ENCODE peak calls at places on chromosomes 12 and 14, in five cellular contexts. One of them, this sample, is unnamed.
A peak's percentile ranks its signal among the peaks of the same experiment; 100 is the strongest.

GRCh38 chr12:52081263-52081733 is 1.8 kb downstream of the SMIM41 start:
- DNase-seq in astrocyte of the spinal cord: no peak
- DNase-seq in endothelial cell: no peak
- DNase-seq in adrenal gland: no peak
- DNase-seq in GM12864: no peak
- DNase-seq in this sample: peak; percentile 69

GRCh38 chr14:103260629-103261124 is 73.4 kb upstream of the EIF5 start:
- DNase-seq in GM12864: no peak
- DNase-seq in adrenal gland: peak; percentile 38
- DNase-seq in astrocyte of the spinal cord: peak; percentile 14
- DNase-seq in endothelial cell: no peak
- DNase-seq in this sample: no peak

GRCh38 chr12:14452865-14453264 is 87.4 kb downstream of the ATF7IP start:
- DNase-seq in GM12864: no peak
- DNase-seq in endothelial cell: no peak
- DNase-seq in astrocyte of the spinal cord: no peak
- DNase-seq in adrenal gland: no peak
- DNase-seq in this sample: no peak

GRCh38 chr14:69712637-69713088 is 54.3 kb upstream of the SRSF5 start:
- DNase-seq in GM12864: no peak
- DNase-seq in astrocyte of the spinal cord: no peak
- DNase-seq in endothelial cell: no peak
- DNase-seq in adrenal gland: peak; percentile 44
- DNase-seq in this sample: no peak

GRCh38 chr14:67674480-67675218 is at the start of gene VTI1B:
- DNase-seq in GM12864: peak; percentile 25
- DNase-seq in adrenal gland: peak; percentile 70
- DNase-seq in astrocyte of the spinal cord: peak; percentile 80
- DNase-seq in endothelial cell: peak; percentile 82
- DNase-seq in this sample: peak; percentile 90

GRCh38 chr12:117571321-117571720 is 209.9 kb upstream of the NOS1 start:
- DNase-seq in endothelial cell: no peak
- DNase-seq in adrenal gland: no peak
- DNase-seq in astrocyte of the spinal cord: no peak
- DNase-seq in GM12864: no peak
- DNase-seq in this sample: no peak

GRCh38 chr12:57751432-57751787 is 700 bp downstream of the CDK4 start:
- DNase-seq in endothelial cell: no peak
- DNase-seq in adrenal gland: no peak
- DNase-seq in GM12864: no peak
- DNase-seq in astrocyte of the spinal cord: no peak
- DNase-seq in this sample: no peak

GRCh38 chr14:49761839-49762551 is 6.0 kb upstream of the KLHDC2 start:
- DNase-seq in endothelial cell: no peak
- DNase-seq in adrenal gland: no peak
- DNase-seq in astrocyte of the spinal cord: no peak
- DNase-seq in GM12864: no peak
- DNase-seq in this sample: no peak

GRCh38 chr12:54589964-54590363 is 1.5 kb upstream of the PPP1R1A start:
- DNase-seq in endothelial cell: no peak
- DNase-seq in GM12864: no peak
- DNase-seq in adrenal gland: no peak
- DNase-seq in astrocyte of the spinal cord: no peak
- DNase-seq in this sample: no peak

GRCh38 chr14:91244501-91244901 is at the start of gene GPR68:
- DNase-seq in adrenal gland: no peak
- DNase-seq in endothelial cell: no peak
- DNase-seq in astrocyte of the spinal cord: peak; percentile 74
- DNase-seq in GM12864: no peak
- DNase-seq in this sample: no peak

GRCh38 chr12:8773456-8773855 is 49.0 kb upstream of the A2ML1 start:
- DNase-seq in GM12864: no peak
- DNase-seq in endothelial cell: no peak
- DNase-seq in astrocyte of the spinal cord: no peak
- DNase-seq in adrenal gland: no peak
- DNase-seq in this sample: no peak

GRCh38 chr12:91127751-91128150 is 16.5 kb upstream of the LUM start:
- DNase-seq in adrenal gland: no peak
- DNase-seq in astrocyte of the spinal cord: peak; percentile 49
- DNase-seq in endothelial cell: no peak
- DNase-seq in GM12864: no peak
- DNase-seq in this sample: no peak

GRCh38 chr14:100078997-100079561 is 13.9 kb downstream of the EVL start:
- DNase-seq in endothelial cell: no peak
- DNase-seq in astrocyte of the spinal cord: peak; percentile 89
- DNase-seq in adrenal gland: no peak
- DNase-seq in GM12864: no peak
- DNase-seq in this sample: peak; percentile 39

GRCh38 chr14:61332658-61333029 is 11.3 kb downstream of the PRKCH start:
- DNase-seq in adrenal gland: no peak
- DNase-seq in GM12864: no peak
- DNase-seq in astrocyte of the spinal cord: no peak
- DNase-seq in endothelial cell: no peak
- DNase-seq in this sample: no peak

GRCh38 chr12:62978768-62979167 is 43.8 kb upstream of the PPM1H start:
- DNase-seq in astrocyte of the spinal cord: no peak
- DNase-seq in endothelial cell: no peak
- DNase-seq in adrenal gland: no peak
- DNase-seq in GM12864: no peak
- DNase-seq in this sample: no peak

GRCh38 chr14:94716976-94717375 is 52.9 kb downstream of the GSC start:
- DNase-seq in adrenal gland: no peak
- DNase-seq in endothelial cell: no peak
- DNase-seq in GM12864: no peak
- DNase-seq in astrocyte of the spinal cord: no peak
- DNase-seq in this sample: no peak

GRCh38 chr14:100827140-100827517 is 1.2 kb downstream of the MEG3 start:
- DNase-seq in adrenal gland: peak; percentile 46
- DNase-seq in astrocyte of the spinal cord: no peak
- DNase-seq in endothelial cell: no peak
- DNase-seq in GM12864: no peak
- DNase-seq in this sample: no peak

GRCh38 chr14:29462271-29462670 is 465.4 kb downstream of the PRKD1 start:
- DNase-seq in astrocyte of the spinal cord: no peak
- DNase-seq in endothelial cell: no peak
- DNase-seq in GM12864: no peak
- DNase-seq in adrenal gland: no peak
- DNase-seq in this sample: no peak

GRCh38 chr14:80809663-80810062 is 131.9 kb downstream of the CEP128 start:
- DNase-seq in adrenal gland: no peak
- DNase-seq in GM12864: no peak
- DNase-seq in endothelial cell: no peak
- DNase-seq in astrocyte of the spinal cord: no peak
- DNase-seq in this sample: no peak

GRCh38 chr12:82740129-82741000 is 53.7 kb downstream of the TMTC2 start:
- DNase-seq in endothelial cell: no peak
- DNase-seq in GM12864: no peak
- DNase-seq in adrenal gland: no peak
- DNase-seq in astrocyte of the spinal cord: peak; percentile 91
- DNase-seq in this sample: no peak

GRCh38 chr14:92339426-92339825 is 16.5 kb downstream of the SLC24A4 start:
- DNase-seq in adrenal gland: no peak
- DNase-seq in astrocyte of the spinal cord: no peak
- DNase-seq in GM12864: no peak
- DNase-seq in endothelial cell: no peak
- DNase-seq in this sample: no peak

GRCh38 chr12:123390415-123391093 is 6.6 kb downstream of the KMT5A start:
- DNase-seq in astrocyte of the spinal cord: peak; percentile 3
- DNase-seq in adrenal gland: no peak
- DNase-seq in endothelial cell: peak; percentile 7
- DNase-seq in GM12864: no peak
- DNase-seq in this sample: no peak
- TF ChIP-seq CTCF in astrocyte of the spinal cord: no peak
- TF ChIP-seq CTCF in adrenal gland: no peak
- TF ChIP-seq CTCF in endothelial cell: no peak
- TF ChIP-seq CTCF in GM12864: no peak
- TF ChIP-seq CTCF in this sample: no peak

GRCh38 chr12:45243963-45244362 is 28.1 kb downstream of the ANO6 start:
- DNase-seq in astrocyte of the spinal cord: no peak
- DNase-seq in endothelial cell: no peak
- DNase-seq in adrenal gland: no peak
- DNase-seq in GM12864: no peak
- DNase-seq in this sample: no peak

GRCh38 chr12:45244561-45245348 is 28.9 kb downstream of the ANO6 start:
- DNase-seq in astrocyte of the spinal cord: peak; percentile 66
- DNase-seq in GM12864: no peak
- DNase-seq in endothelial cell: no peak
- DNase-seq in adrenal gland: peak; percentile 19
- DNase-seq in this sample: peak; percentile 25

GRCh38 chr12:45248095-45248494 is 32.2 kb downstream of the ANO6 start:
- DNase-seq in astrocyte of the spinal cord: no peak
- DNase-seq in GM12864: no peak
- DNase-seq in endothelial cell: no peak
- DNase-seq in adrenal gland: no peak
- DNase-seq in this sample: no peak

GRCh38 chr12:45247589-45247988 is 31.7 kb downstream of the ANO6 start:
- DNase-seq in astrocyte of the spinal cord: no peak
- DNase-seq in adrenal gland: no peak
- DNase-seq in GM12864: no peak
- DNase-seq in endothelial cell: no peak
- DNase-seq in this sample: no peak

GRCh38 chr12:45246202-45246601 is 30.3 kb downstream of the ANO6 start:
- DNase-seq in GM12864: no peak
- DNase-seq in astrocyte of the spinal cord: no peak
- DNase-seq in adrenal gland: no peak
- DNase-seq in endothelial cell: no peak
- DNase-seq in this sample: no peak
- TF ChIP-seq CTCF in GM12864: no peak
- TF ChIP-seq CTCF in astrocyte of the spinal cord: no peak
- TF ChIP-seq CTCF in adrenal gland: no peak
- TF ChIP-seq CTCF in endothelial cell: no peak
- TF ChIP-seq CTCF in this sample: no peak

GRCh38 chr14:75001899-75002298 is 822 bp upstream of the EIF2B2 start:
- DNase-seq in adrenal gland: no peak
- DNase-seq in endothelial cell: no peak
- DNase-seq in astrocyte of the spinal cord: no peak
- DNase-seq in GM12864: no peak
- DNase-seq in this sample: no peak

GRCh38 chr14:75001261-75001660 is 1.5 kb upstream of the EIF2B2 start:
- DNase-seq in adrenal gland: no peak
- DNase-seq in endothelial cell: no peak
- DNase-seq in GM12864: no peak
- DNase-seq in astrocyte of the spinal cord: no peak
- DNase-seq in this sample: no peak

GRCh38 chr14:75003250-75004027 is 718 bp downstream of the EIF2B2 start:
- DNase-seq in adrenal gland: no peak
- DNase-seq in endothelial cell: peak; percentile 7
- DNase-seq in astrocyte of the spinal cord: no peak
- DNase-seq in GM12864: no peak
- DNase-seq in this sample: no peak

GRCh38 chr14:75005357-75005756 is 2.6 kb downstream of the EIF2B2 start:
- DNase-seq in astrocyte of the spinal cord: no peak
- DNase-seq in adrenal gland: no peak
- DNase-seq in GM12864: no peak
- DNase-seq in endothelial cell: no peak
- DNase-seq in this sample: no peak

DNA sequence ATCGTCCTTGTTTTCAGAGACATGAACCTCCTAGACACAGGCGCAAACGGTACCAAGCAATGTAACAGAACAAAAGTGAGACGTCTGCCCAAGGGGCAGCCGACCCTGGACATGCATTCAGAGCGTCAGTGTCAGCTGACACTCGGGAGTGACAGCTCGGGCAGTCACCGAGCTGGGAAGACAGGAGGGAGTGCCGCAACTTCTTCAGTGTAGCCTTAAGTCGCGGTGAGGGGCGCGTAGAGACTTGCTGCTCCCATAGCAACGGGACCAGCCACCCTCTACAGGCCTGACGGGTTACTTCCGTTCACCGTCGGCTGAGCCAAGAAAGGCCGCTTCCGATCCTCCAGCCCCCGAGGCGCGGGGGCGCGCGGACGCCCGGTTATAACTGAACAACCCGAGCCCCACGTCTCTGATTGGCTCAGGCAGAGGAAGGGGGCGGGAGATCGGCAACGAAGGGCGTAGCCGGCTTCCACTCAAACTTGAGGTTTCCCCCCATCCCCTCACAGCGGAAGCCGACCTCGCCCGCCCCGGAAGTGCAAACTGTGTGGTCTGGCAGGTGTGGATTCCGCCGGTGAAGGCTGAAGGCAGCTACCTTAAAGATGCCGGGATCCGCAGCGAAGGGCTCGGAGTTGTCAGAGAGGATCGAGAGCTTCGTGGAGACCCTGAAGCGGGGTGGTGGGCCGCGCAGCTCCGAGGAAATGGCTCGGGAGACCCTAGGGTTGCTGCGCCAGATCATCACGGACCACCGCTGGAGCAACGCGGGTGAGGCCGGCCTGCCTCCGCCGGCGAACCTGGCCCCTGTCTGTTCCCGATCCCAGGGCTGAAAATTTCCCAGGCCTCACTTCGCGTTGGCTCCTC is at the start of gene EIF2B2:
- DNase-seq in astrocyte of the spinal cord: peak; percentile 97
- DNase-seq in adrenal gland: peak; percentile 98
- DNase-seq in GM12864: peak; percentile 95
- DNase-seq in endothelial cell: peak; percentile 90
- DNase-seq in this sample: peak; percentile 98
- TF ChIP-seq CTCF in astrocyte of the spinal cord: no peak
- TF ChIP-seq CTCF in adrenal gland: no peak
- TF ChIP-seq CTCF in GM12864: no peak
- TF ChIP-seq CTCF in endothelial cell: no peak
- TF ChIP-seq CTCF in this sample: no peak

GRCh38 chr12:15776532-15776931 is 12.7 kb downstream of the EPS8 start:
- DNase-seq in GM12864: no peak
- DNase-seq in astrocyte of the spinal cord: no peak
- DNase-seq in adrenal gland: no peak
- DNase-seq in endothelial cell: no peak
- DNase-seq in this sample: no peak

GRCh38 chr12:15770021-15770420 is 19.2 kb downstream of the EPS8 start:
- DNase-seq in endothelial cell: no peak
- DNase-seq in GM12864: no peak
- DNase-seq in adrenal gland: no peak
- DNase-seq in astrocyte of the spinal cord: no peak
- DNase-seq in this sample: no peak

GRCh38 chr12:15774819-15775218 is 14.4 kb downstream of the EPS8 start:
- DNase-seq in endothelial cell: no peak
- DNase-seq in astrocyte of the spinal cord: peak; percentile 64
- DNase-seq in GM12864: no peak
- DNase-seq in adrenal gland: no peak
- DNase-seq in this sample: no peak

GRCh38 chr12:15770581-15770980 is 18.6 kb downstream of the EPS8 start:
- DNase-seq in endothelial cell: no peak
- DNase-seq in adrenal gland: no peak
- DNase-seq in astrocyte of the spinal cord: no peak
- DNase-seq in GM12864: no peak
- DNase-seq in this sample: no peak

DNA sequence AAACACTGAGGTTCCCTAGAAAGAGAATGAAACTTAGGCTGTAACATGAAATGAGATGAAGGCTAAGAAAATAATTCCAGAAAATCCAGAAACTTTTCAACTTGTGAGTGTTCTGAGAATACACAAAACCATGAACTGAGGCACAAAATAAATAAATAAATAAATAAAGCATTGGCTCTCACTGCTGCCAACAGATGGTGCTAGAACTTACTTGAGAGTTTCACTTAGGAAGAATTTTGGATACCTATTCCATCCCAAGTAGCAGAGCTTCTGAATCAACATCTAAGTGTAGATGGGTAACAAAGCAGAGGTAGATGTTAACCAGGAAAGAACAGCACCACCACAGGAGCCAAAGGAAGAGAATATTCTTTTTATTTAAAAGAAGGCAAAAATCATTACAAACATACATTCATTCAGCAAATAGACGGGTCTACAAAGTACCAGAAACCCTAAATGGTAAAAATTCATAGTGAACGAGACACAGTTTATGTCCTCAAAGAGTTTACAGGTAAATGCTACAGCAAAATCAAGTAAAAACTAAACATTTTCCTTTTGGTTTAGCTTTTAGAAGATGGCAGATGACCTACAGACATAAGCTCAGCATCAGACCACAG is 16.7 kb downstream of the EPS8 start:
- DNase-seq in astrocyte of the spinal cord: no peak
- DNase-seq in GM12864: no peak
- DNase-seq in endothelial cell: no peak
- DNase-seq in adrenal gland: no peak
- DNase-seq in this sample: no peak
- TF ChIP-seq CTCF in astrocyte of the spinal cord: peak; percentile 47
- TF ChIP-seq CTCF in GM12864: peak; percentile 42
- TF ChIP-seq CTCF in endothelial cell: peak; percentile 19
- TF ChIP-seq CTCF in adrenal gland: peak; percentile 27
- TF ChIP-seq CTCF in this sample: peak; percentile 14

This sample was measured in GM10248.